ENCODE peak calls at places on chromosomes 12 and 14, in five cellular contexts. F is M059J, H is WTC11, T is uterus, Z is left ventricle myocardium superior. W is an unnamed sample.

GRCh38 chr14:51648296-51648695 is 3.4 kb upstream of the FRMD6 start:
- DNase-seq in F (peak), H (no peak), T (no peak), Z (no peak), W (no peak)

GRCh38 chr12:89899651-89900050 is 191.0 kb upstream of the ATP2B1 start:
- DNase-seq in F (no peak), H (no peak), T (no peak), Z (no peak), W (no peak)

GRCh38 chr12:23611320-23611719 is 338.1 kb downstream of the SOX5 start:
- DNase-seq in F (peak), H (no peak), T (no peak), Z (no peak), W (no peak)

GRCh38 chr14:35533357-35534129 is 421 bp upstream of the INSM2 start:
- DNase-seq in F (peak), H (peak), T (no peak), Z (peak), W (peak)

GRCh38 chr14:68894123-68894522 is 85.0 kb downstream of the ACTN1 start:
- DNase-seq in F (no peak), H (no peak), T (peak), Z (no peak), W (no peak)

GRCh38 chr12:80946591-80946990 is 8.9 kb upstream of the LIN7A start:
- DNase-seq in F (peak), H (no peak), T (no peak), Z (no peak), W (no peak)

GRCh38 chr12:12216349-12217017 is 50.4 kb downstream of the LRP6 start:
- DNase-seq in F (no peak), H (no peak), T (no peak), Z (no peak), W (no peak)

GRCh38 chr12:130878193-130879185 is 6.6 kb downstream of the RAN start:
- DNase-seq in F (peak), H (no peak), T (no peak), Z (no peak), W (no peak)